ENCODE peak calls at places on chromosome 16, in four cellular contexts. H is IMR-90, L is H9, Q is H1. D is an unnamed sample.
A peak's percentile ranks its signal among the peaks of the same experiment; 100 is the strongest.

GRCh38 chr16:22764662-22765302 is 49.2 kb upstream of the HS3ST2 start:
- DNase-seq in H (no peak), Q (no peak), L (no peak), D (no peak)

GRCh38 chr16:56932588-56933265 is 785 bp downstream of the HERPUD1 start:
- DNase-seq in Q (peak; percentile 55), L (peak; percentile 43), H (peak; percentile 69), D (peak; percentile 45)

GRCh38 chr16:55710466-55710865 is 54.7 kb downstream of the SLC6A2 start:
- DNase-seq in Q (no peak), L (peak; percentile 33), H (no peak), D (peak; percentile 29)

GRCh38 chr16:84718-85452 is 6.9 kb downstream of the MPG start:
- DNase-seq in L (no peak), H (peak; percentile 96), Q (no peak), D (no peak)

GRCh38 chr16:81448154-81449131 is 3.8 kb downstream of the CMIP start:
- DNase-seq in Q (no peak), H (no peak), L (no peak), D (no peak)

GRCh38 chr16:27245276-27246231 is 23.0 kb downstream of the NSMCE1 start:
- DNase-seq in Q (no peak), L (peak; percentile 9), H (peak; percentile 99), D (no peak)

GRCh38 chr16:12803203-12804093 is at the start of gene CPPED1:
- DNase-seq in L (peak; percentile 91), Q (peak; percentile 99), H (peak; percentile 80), D (peak; percentile 83)

GRCh38 chr16:4765511-4766474 is 1.2 kb downstream of the ZNF500 start:
- DNase-seq in Q (no peak), L (no peak), H (no peak), D (no peak)

GRCh38 chr16:56417138-56417537 is 8.2 kb downstream of the AMFR start:
- DNase-seq in H (no peak), L (no peak), Q (no peak), D (no peak)

GRCh38 chr16:3036726-3037315 is at the start of gene BICDL2:
- DNase-seq in L (peak; percentile 89), H (no peak), Q (peak; percentile 90), D (no peak)

GRCh38 chr16:55832788-55833583 is at the start of gene CES1:
- DNase-seq in Q (no peak), H (no peak), L (peak; percentile 75), D (peak; percentile 15)

GRCh38 chr16:1678500-1679098 is 520 bp downstream of the JPT2 start:
- DNase-seq in L (no peak), Q (no peak), H (peak; percentile 24), D (peak; percentile 24)

GRCh38 chr16:87369117-87369775 is 14.3 kb downstream of the FBXO31 start:
- DNase-seq in H (no peak), Q (no peak), L (no peak), D (no peak)

GRCh38 chr16:67278773-67279295 is 498 bp upstream of the PLEKHG4 start:
- DNase-seq in L (peak; percentile 53), H (no peak), Q (peak; percentile 74), D (no peak)

GRCh38 chr16:28087140-28087660 is 23.7 kb upstream of the GSG1L start:
- DNase-seq in L (no peak), Q (no peak), H (no peak), D (no peak)

GRCh38 chr16:85607331-85607765 is 5.8 kb upstream of the GSE1 start:
- DNase-seq in L (peak; percentile 92), Q (peak; percentile 81), H (no peak), D (peak; percentile 48)

GRCh38 chr16:980595-980854 is 1.0 kb upstream of the SOX8 start:
- DNase-seq in Q (no peak), H (no peak), L (no peak), D (no peak)

GRCh38 chr16:85918436-85918835 is 19.5 kb downstream of the IRF8 start:
- DNase-seq in H (no peak), L (no peak), Q (no peak), D (no peak)

GRCh38 chr16:47311738-47312505 is 148.9 kb downstream of the ITFG1 start:
- DNase-seq in H (peak; percentile 57), L (peak; percentile 52), Q (no peak), D (no peak)

GRCh38 chr16:53085539-53086450 is 31.0 kb downstream of the CHD9 start:
- DNase-seq in L (no peak), H (no peak), Q (no peak), D (no peak)

GRCh38 chr16:81647527-81647926 is 131.6 kb upstream of the PLCG2 start:
- DNase-seq in H (peak; percentile 84), L (peak; percentile 55), Q (no peak), D (no peak)

GRCh38 chr16:70739389-70739788 is 53.5 kb upstream of the MTSS2 start:
- DNase-seq in H (no peak), L (no peak), Q (no peak), D (no peak)

GRCh38 chr16:70735141-70735979 is 49.5 kb upstream of the MTSS2 start:
- DNase-seq in H (peak; percentile 90), L (peak; percentile 45), Q (no peak), D (no peak)

GRCh38 chr16:70738083-70738977 is 52.5 kb upstream of the MTSS2 start:
- DNase-seq in H (peak; percentile 93), L (peak; percentile 76), Q (peak; percentile 73), D (no peak)

GRCh38 chr16:70736454-70737376 is 50.9 kb upstream of the MTSS2 start:
- DNase-seq in L (no peak), Q (no peak), H (peak; percentile 34), D (no peak)

DNA sequence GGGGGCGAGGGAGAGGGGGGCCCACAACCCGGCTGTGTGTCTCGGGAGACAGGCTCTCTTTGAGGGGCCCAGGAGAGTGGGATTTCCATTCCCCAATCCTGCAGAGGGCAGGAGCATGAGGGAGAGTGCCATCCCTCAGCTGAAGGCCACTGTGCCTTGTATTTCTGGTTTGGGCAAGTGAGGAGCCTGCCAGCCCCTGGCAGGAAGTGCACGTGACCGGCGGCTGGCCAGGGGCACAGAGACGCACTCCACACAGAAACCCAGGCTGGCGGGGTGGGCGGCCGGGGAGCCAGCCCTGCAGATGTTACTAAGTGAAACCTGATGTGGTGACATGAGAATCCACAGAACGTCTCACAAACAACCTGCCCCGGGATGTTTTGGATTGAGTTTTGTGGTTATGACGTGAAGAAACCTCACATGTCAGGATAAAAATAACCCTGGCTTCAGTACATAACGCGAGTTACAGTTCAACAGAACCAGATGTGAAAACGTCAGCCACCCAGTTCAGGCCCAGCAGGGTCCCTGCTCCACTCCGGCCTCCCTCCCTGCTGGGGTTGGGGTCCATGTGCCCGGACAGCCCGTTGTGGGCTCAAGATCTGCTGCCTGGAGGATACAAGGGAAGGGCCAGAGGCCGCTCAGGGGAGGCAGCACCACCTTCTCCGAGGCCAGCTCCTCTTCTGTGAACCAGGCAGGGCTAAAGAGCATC is 51.7 kb upstream of the MTSS2 start:
- DNase-seq in Q (no peak), L (no peak), H (peak; percentile 99), D (no peak)
- H2BK120ac ChIP-seq in Q (no peak overlapping the region), L (no peak overlapping the region), H (peak overlapping the region; percentile 96), D (no peak overlapping the region)

GRCh38 chr16:31132979-31133599 is 2.4 kb downstream of the PRSS8 start:
- DNase-seq in Q (no peak), L (no peak), H (no peak), D (no peak)

GRCh38 chr16:31136287-31136662 is 748 bp upstream of the PRSS8 start:
- DNase-seq in H (no peak), Q (no peak), L (no peak), D (no peak)

GRCh38 chr16:31134625-31135534 is 647 bp downstream of the PRSS8 start:
- DNase-seq in H (no peak), L (peak; percentile 80), Q (peak; percentile 66), D (no peak)

GRCh38 chr16:31134091-31134571 is 1.4 kb downstream of the PRSS8 start:
- DNase-seq in L (no peak), H (peak; percentile 24), Q (no peak), D (no peak)

DNA sequence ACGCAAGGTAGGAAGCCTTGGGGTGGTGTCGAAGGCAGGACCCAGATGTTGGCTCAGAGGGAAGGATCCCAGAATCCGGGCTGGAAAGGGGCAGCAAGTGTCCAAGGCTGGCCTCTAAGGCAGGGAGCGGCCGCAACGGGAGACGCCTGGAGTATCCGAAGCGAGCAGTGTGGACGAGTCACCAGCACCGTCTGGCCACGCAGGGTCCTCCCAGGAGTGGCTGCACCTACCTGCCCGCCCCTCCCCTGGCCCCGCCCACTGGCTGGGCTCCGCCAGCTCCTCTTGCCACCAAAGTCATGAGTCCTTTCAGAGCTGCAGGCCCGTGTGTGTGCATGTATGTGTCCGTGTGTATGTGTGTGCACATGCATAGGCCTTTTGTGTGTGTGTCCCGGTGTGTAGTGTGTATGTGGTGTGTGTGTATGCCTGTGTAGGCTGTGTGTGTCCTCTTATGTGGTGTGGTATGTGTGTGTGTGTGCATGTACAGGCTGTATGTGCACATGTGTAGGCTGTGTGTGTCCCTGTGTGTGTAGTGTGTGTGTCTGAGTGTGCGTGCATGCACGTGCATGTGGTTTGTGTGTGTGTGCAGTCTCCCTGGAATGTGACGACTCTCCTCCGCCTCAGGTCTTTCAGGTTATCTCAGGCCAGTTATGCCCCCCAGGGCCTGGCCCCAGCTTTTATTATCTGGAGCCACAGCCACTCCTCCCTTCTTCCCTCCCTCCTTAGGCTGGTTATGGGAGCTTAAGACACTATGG is at the start of gene PRSS8:
- DNase-seq in L (peak; percentile 75), Q (peak; percentile 83), H (no peak), D (no peak)
- H3K4me2 ChIP-seq in L (peak within 1 kb of the TSS; percentile 38), Q (peak within 1 kb of the TSS; percentile 83), H (no peak within 1 kb of the TSS), D (peak within 1 kb of the TSS; percentile 52)

DNA sequence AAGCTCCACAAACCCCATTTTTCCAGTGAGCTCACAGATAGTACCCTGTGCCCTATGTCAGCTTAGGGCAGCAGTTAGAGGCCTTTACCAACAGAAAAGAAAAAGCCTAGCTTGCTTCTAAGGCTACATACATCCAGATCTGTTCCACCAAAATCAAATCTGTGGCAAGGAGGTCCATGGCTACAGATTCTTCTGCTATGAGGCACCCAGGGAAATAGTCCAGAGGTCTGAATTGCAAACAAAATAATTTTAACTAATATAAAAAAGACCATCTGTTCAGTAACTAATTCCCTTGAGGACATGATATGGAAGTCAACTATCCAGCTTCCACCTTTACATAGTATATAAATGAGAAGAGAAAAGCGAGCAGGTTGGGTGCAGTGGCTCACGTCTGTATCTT is 129.3 kb downstream of the PARN start:
- DNase-seq in L (no peak), H (peak; percentile 60), Q (no peak), D (no peak)
- H2BK120ac ChIP-seq in L (no peak overlapping the region), H (peak overlapping the region; percentile 53), Q (no peak overlapping the region), D (no peak overlapping the region)

DNA sequence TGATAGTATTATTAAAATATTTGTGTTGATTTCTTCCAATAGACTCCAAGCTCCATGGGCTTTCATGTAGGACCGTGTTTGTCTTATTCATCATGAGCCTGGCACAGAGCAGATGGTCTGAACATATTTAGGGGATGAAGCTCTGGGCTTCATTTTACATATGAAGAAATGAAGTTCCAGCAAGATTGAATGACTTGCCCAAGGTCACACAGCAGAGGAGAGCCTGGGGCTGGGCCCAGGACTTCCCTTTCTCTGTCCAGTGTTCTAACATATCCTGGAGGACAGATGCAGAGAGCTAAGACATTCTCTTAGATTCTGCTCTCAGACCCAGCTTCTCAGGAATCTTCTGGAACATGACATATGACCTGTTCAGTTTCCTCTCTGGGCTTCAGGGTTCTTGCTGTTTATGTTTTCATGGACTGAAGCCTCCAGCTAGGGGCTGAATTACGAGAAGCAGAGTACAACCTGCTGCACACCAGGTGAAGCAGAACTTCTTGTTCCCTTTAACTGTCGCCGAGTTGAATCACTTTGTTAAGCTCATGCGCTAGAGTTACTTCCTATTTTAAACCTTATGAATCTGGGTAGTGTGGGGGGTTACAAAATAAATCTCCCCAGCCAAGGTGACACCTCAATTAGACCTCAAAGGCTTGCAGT is 53.6 kb downstream of the GPRC5B start:
- DNase-seq in L (no peak), H (no peak), Q (no peak), D (no peak)
- H3K4me2 ChIP-seq in L (no peak overlapping the region), H (no peak overlapping the region), Q (no peak overlapping the region), D (no peak overlapping the region)